ENCODE peak calls at places on chromosome 2, in six cellular contexts. One of them, this sample, is unnamed.

GRCh38 chr2:61262699-61263098 is 100.7 kb downstream of the C2orf74 start:
- DNase-seq in left ventricle myocardium inferior: no peak
- DNase-seq in MM.1S: no peak
- DNase-seq in CD4-positive, CD25-positive, alpha-beta regulatory T cell: no peak
- DNase-seq in GM23248: peak; percentile 14
- DNase-seq in kidney: no peak
- DNase-seq in this sample: peak; percentile 36

GRCh38 chr2:150619607-150620330 is 132.3 kb upstream of the RND3 start:
- DNase-seq in left ventricle myocardium inferior: no peak
- DNase-seq in MM.1S: no peak
- DNase-seq in CD4-positive, CD25-positive, alpha-beta regulatory T cell: no peak
- DNase-seq in GM23248: peak; percentile 80
- DNase-seq in kidney: peak; percentile 39
- DNase-seq in this sample: peak; percentile 59

GRCh38 chr2:241867776-241868420 is 1.6 kb upstream of the RTP5 start:
- DNase-seq in left ventricle myocardium inferior: peak; percentile 13
- DNase-seq in MM.1S: no peak
- DNase-seq in CD4-positive, CD25-positive, alpha-beta regulatory T cell: peak; percentile 30
- DNase-seq in GM23248: peak; percentile 17
- DNase-seq in kidney: peak; percentile 74
- DNase-seq in this sample: no peak

GRCh38 chr2:180653481-180653880 is 326.9 kb upstream of the UBE2E3 start:
- DNase-seq in left ventricle myocardium inferior: no peak
- DNase-seq in MM.1S: no peak
- DNase-seq in CD4-positive, CD25-positive, alpha-beta regulatory T cell: no peak
- DNase-seq in GM23248: no peak
- DNase-seq in kidney: no peak
- DNase-seq in this sample: no peak

GRCh38 chr2:45930396-45930792 is 278.9 kb downstream of the PRKCE start:
- DNase-seq in left ventricle myocardium inferior: no peak
- DNase-seq in MM.1S: no peak
- DNase-seq in CD4-positive, CD25-positive, alpha-beta regulatory T cell: no peak
- DNase-seq in GM23248: peak; percentile 64
- DNase-seq in kidney: no peak
- DNase-seq in this sample: no peak

GRCh38 chr2:33497177-33497787 is 20.8 kb downstream of the RASGRP3 start:
- DNase-seq in left ventricle myocardium inferior: no peak
- DNase-seq in MM.1S: peak; percentile 91
- DNase-seq in CD4-positive, CD25-positive, alpha-beta regulatory T cell: peak; percentile 30
- DNase-seq in GM23248: no peak
- DNase-seq in kidney: no peak
- DNase-seq in this sample: no peak

GRCh38 chr2:238027591-238028415 is 33.0 kb upstream of the SCLY start:
- DNase-seq in left ventricle myocardium inferior: no peak
- DNase-seq in MM.1S: no peak
- DNase-seq in CD4-positive, CD25-positive, alpha-beta regulatory T cell: no peak
- DNase-seq in GM23248: no peak
- DNase-seq in kidney: no peak
- DNase-seq in this sample: no peak

GRCh38 chr2:40434638-40435296 is 17.1 kb downstream of the SLC8A1 start:
- DNase-seq in left ventricle myocardium inferior: no peak
- DNase-seq in MM.1S: no peak
- DNase-seq in CD4-positive, CD25-positive, alpha-beta regulatory T cell: no peak
- DNase-seq in GM23248: peak; percentile 96
- DNase-seq in kidney: no peak
- DNase-seq in this sample: peak; percentile 90

GRCh38 chr2:100813527-100813926 is 6.4 kb upstream of the NPAS2 start:
- DNase-seq in left ventricle myocardium inferior: no peak
- DNase-seq in MM.1S: peak; percentile 46
- DNase-seq in CD4-positive, CD25-positive, alpha-beta regulatory T cell: no peak
- DNase-seq in GM23248: peak; percentile 81
- DNase-seq in kidney: no peak
- DNase-seq in this sample: peak; percentile 67

GRCh38 chr2:183105402-183106134 is 18.7 kb upstream of the NUP35 start:
- DNase-seq in left ventricle myocardium inferior: no peak
- DNase-seq in MM.1S: no peak
- DNase-seq in CD4-positive, CD25-positive, alpha-beta regulatory T cell: no peak
- DNase-seq in GM23248: peak; percentile 42
- DNase-seq in kidney: no peak
- DNase-seq in this sample: peak; percentile 8

GRCh38 chr2:119771331-119771730 is 11.6 kb downstream of the PTPN4 start:
- DNase-seq in left ventricle myocardium inferior: no peak
- DNase-seq in MM.1S: no peak
- DNase-seq in CD4-positive, CD25-positive, alpha-beta regulatory T cell: no peak
- DNase-seq in GM23248: no peak
- DNase-seq in kidney: no peak
- DNase-seq in this sample: no peak

GRCh38 chr2:119472749-119473148 is 41.1 kb downstream of the TMEM37 start:
- DNase-seq in left ventricle myocardium inferior: no peak
- DNase-seq in MM.1S: no peak
- DNase-seq in CD4-positive, CD25-positive, alpha-beta regulatory T cell: no peak
- DNase-seq in GM23248: no peak
- DNase-seq in kidney: no peak
- DNase-seq in this sample: no peak

GRCh38 chr2:208363485-208363884 is 43.1 kb upstream of the PTH2R start:
- DNase-seq in left ventricle myocardium inferior: no peak
- DNase-seq in MM.1S: no peak
- DNase-seq in CD4-positive, CD25-positive, alpha-beta regulatory T cell: no peak
- DNase-seq in GM23248: peak; percentile 82
- DNase-seq in kidney: no peak
- DNase-seq in this sample: peak; percentile 63

GRCh38 chr2:173588931-173589369 is 234.3 kb downstream of the CDCA7 start:
- DNase-seq in left ventricle myocardium inferior: no peak
- DNase-seq in MM.1S: no peak
- DNase-seq in CD4-positive, CD25-positive, alpha-beta regulatory T cell: no peak
- DNase-seq in GM23248: no peak
- DNase-seq in kidney: no peak
- DNase-seq in this sample: peak; percentile 12

GRCh38 chr2:200005675-200006074 is 50.3 kb downstream of the MAIP1 start:
- DNase-seq in left ventricle myocardium inferior: no peak
- DNase-seq in MM.1S: no peak
- DNase-seq in CD4-positive, CD25-positive, alpha-beta regulatory T cell: no peak
- DNase-seq in GM23248: no peak
- DNase-seq in kidney: no peak
- DNase-seq in this sample: no peak

GRCh38 chr2:205273627-205274026 is 408.7 kb upstream of the NRP2 start:
- DNase-seq in left ventricle myocardium inferior: no peak
- DNase-seq in MM.1S: no peak
- DNase-seq in CD4-positive, CD25-positive, alpha-beta regulatory T cell: no peak
- DNase-seq in GM23248: no peak
- DNase-seq in kidney: no peak
- DNase-seq in this sample: no peak

GRCh38 chr2:146952691-146953090 is 892.1 kb upstream of the ACVR2A start:
- DNase-seq in left ventricle myocardium inferior: no peak
- DNase-seq in MM.1S: no peak
- DNase-seq in CD4-positive, CD25-positive, alpha-beta regulatory T cell: no peak
- DNase-seq in GM23248: no peak
- DNase-seq in kidney: no peak
- DNase-seq in this sample: no peak

GRCh38 chr2:157194097-157194688 is 63.3 kb upstream of the GALNT5 start:
- DNase-seq in left ventricle myocardium inferior: no peak
- DNase-seq in MM.1S: peak; percentile 78
- DNase-seq in CD4-positive, CD25-positive, alpha-beta regulatory T cell: peak; percentile 23
- DNase-seq in GM23248: peak; percentile 80
- DNase-seq in kidney: no peak
- DNase-seq in this sample: peak; percentile 67

GRCh38 chr2:41879367-41879871 is 168.4 kb upstream of the PKDCC start:
- DNase-seq in left ventricle myocardium inferior: no peak
- DNase-seq in MM.1S: no peak
- DNase-seq in CD4-positive, CD25-positive, alpha-beta regulatory T cell: no peak
- DNase-seq in GM23248: no peak
- DNase-seq in kidney: no peak
- DNase-seq in this sample: no peak

GRCh38 chr2:41878726-41879366 is 169.0 kb upstream of the PKDCC start:
- DNase-seq in left ventricle myocardium inferior: no peak
- DNase-seq in MM.1S: no peak
- DNase-seq in CD4-positive, CD25-positive, alpha-beta regulatory T cell: no peak
- DNase-seq in GM23248: no peak
- DNase-seq in kidney: peak; percentile 78
- DNase-seq in this sample: no peak

GRCh38 chr2:41881249-41881648 is 166.6 kb upstream of the PKDCC start:
- DNase-seq in left ventricle myocardium inferior: no peak
- DNase-seq in MM.1S: no peak
- DNase-seq in CD4-positive, CD25-positive, alpha-beta regulatory T cell: no peak
- DNase-seq in GM23248: no peak
- DNase-seq in kidney: no peak
- DNase-seq in this sample: no peak

GRCh38 chr2:41878056-41878455 is 169.8 kb upstream of the PKDCC start:
- DNase-seq in left ventricle myocardium inferior: no peak
- DNase-seq in MM.1S: no peak
- DNase-seq in CD4-positive, CD25-positive, alpha-beta regulatory T cell: no peak
- DNase-seq in GM23248: no peak
- DNase-seq in kidney: no peak
- DNase-seq in this sample: no peak

DNA sequence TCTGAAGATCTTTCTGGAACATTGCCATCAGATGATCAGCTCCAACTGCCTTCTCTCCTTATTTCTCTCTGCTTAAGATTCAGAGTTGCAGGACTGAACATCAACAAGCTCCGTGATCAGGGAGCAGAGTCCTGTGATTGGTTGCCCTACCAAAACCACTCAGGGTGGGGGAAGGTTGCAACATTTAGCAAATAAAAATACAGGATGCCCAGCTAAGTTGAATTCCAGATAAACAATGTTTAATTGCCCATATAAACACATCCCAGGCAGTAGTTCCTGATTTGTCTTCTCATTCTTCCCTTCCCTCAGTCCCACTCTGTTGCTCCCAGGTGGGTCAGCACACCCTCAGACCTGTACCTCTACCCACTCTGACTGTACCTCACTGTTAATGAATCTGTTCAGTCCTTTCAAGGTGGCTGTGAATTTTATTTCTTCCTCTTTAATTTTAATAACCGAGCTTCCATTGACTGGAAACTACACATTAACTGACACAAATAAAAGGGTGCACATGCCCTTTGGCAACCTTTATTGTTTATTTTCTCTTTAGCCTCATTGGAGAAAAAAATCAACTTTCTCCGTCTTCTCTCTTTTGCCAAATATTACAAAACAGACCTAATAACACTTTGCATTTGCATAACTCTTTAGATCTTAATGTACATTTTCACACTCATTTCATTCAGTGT is 167.1 kb upstream of the PKDCC start:
- DNase-seq in left ventricle myocardium inferior: no peak
- DNase-seq in MM.1S: no peak
- DNase-seq in CD4-positive, CD25-positive, alpha-beta regulatory T cell: no peak
- DNase-seq in GM23248: no peak
- DNase-seq in kidney: no peak
- DNase-seq in this sample: no peak
- H3K4me3 ChIP-seq in left ventricle myocardium inferior: no peak overlapping the region
- H3K4me3 ChIP-seq in MM.1S: no peak overlapping the region
- H3K4me3 ChIP-seq in CD4-positive, CD25-positive, alpha-beta regulatory T cell: no peak overlapping the region
- H3K4me3 ChIP-seq in GM23248: no peak overlapping the region
- H3K4me3 ChIP-seq in kidney: no peak overlapping the region
- H3K4me3 ChIP-seq in this sample: no peak overlapping the region

DNA sequence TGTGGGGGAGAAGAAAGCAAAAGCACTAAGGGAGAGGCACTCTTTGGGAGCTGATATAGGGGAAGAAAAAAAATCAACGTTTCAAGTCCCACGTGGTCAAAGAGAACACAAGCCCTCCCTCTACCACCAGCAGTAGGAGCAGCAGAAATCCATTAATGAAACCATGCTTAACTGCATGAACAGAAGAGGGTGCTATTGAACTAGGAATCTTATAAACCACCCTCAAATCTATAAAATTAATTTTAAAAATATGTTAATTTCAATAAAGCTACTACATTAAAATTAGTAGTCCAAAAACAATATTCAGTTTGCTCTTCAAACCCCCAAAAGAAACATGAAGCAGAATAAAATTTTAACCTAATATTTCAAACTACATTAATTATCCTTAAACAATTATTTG is 147.8 kb downstream of the TMEM18 start:
- DNase-seq in left ventricle myocardium inferior: no peak
- DNase-seq in MM.1S: no peak
- DNase-seq in CD4-positive, CD25-positive, alpha-beta regulatory T cell: no peak
- DNase-seq in GM23248: peak; percentile 44
- DNase-seq in kidney: no peak
- DNase-seq in this sample: peak; percentile 33
- H3K27ac ChIP-seq in left ventricle myocardium inferior: no peak overlapping the region
- H3K27ac ChIP-seq in MM.1S: no peak overlapping the region
- H3K27ac ChIP-seq in CD4-positive, CD25-positive, alpha-beta regulatory T cell: no peak overlapping the region
- H3K27ac ChIP-seq in GM23248: no peak overlapping the region
- H3K27ac ChIP-seq in kidney: no peak overlapping the region
- H3K27ac ChIP-seq in this sample: no peak overlapping the region

GRCh38 chr2:230578106-230578505 is 134.5 kb upstream of the CAB39 start:
- DNase-seq in left ventricle myocardium inferior: no peak
- DNase-seq in MM.1S: no peak
- DNase-seq in CD4-positive, CD25-positive, alpha-beta regulatory T cell: no peak
- DNase-seq in GM23248: no peak
- DNase-seq in kidney: no peak
- DNase-seq in this sample: no peak

GRCh38 chr2:230589025-230589424 is 123.6 kb upstream of the CAB39 start:
- DNase-seq in left ventricle myocardium inferior: no peak
- DNase-seq in MM.1S: no peak
- DNase-seq in CD4-positive, CD25-positive, alpha-beta regulatory T cell: no peak
- DNase-seq in GM23248: no peak
- DNase-seq in kidney: no peak
- DNase-seq in this sample: no peak

GRCh38 chr2:230582851-230583283 is 129.8 kb upstream of the CAB39 start:
- DNase-seq in left ventricle myocardium inferior: no peak
- DNase-seq in MM.1S: no peak
- DNase-seq in CD4-positive, CD25-positive, alpha-beta regulatory T cell: no peak
- DNase-seq in GM23248: no peak
- DNase-seq in kidney: no peak
- DNase-seq in this sample: peak; percentile 64

GRCh38 chr2:230586328-230586982 is 126.2 kb upstream of the CAB39 start:
- DNase-seq in left ventricle myocardium inferior: no peak
- DNase-seq in MM.1S: no peak
- DNase-seq in CD4-positive, CD25-positive, alpha-beta regulatory T cell: no peak
- DNase-seq in GM23248: no peak
- DNase-seq in kidney: no peak
- DNase-seq in this sample: no peak

GRCh38 chr2:230583593-230583992 is 129.0 kb upstream of the CAB39 start:
- DNase-seq in left ventricle myocardium inferior: no peak
- DNase-seq in MM.1S: no peak
- DNase-seq in CD4-positive, CD25-positive, alpha-beta regulatory T cell: no peak
- DNase-seq in GM23248: no peak
- DNase-seq in kidney: no peak
- DNase-seq in this sample: no peak
- H3K4me3 ChIP-seq in left ventricle myocardium inferior: no peak overlapping the region
- H3K4me3 ChIP-seq in MM.1S: no peak overlapping the region
- H3K4me3 ChIP-seq in CD4-positive, CD25-positive, alpha-beta regulatory T cell: no peak overlapping the region
- H3K4me3 ChIP-seq in GM23248: no peak overlapping the region
- H3K4me3 ChIP-seq in kidney: no peak overlapping the region
- H3K4me3 ChIP-seq in this sample: no peak overlapping the region

GRCh38 chr2:110853516-110853915 is 121.1 kb downstream of the ACOXL start:
- DNase-seq in left ventricle myocardium inferior: no peak
- DNase-seq in MM.1S: peak; percentile 32
- DNase-seq in CD4-positive, CD25-positive, alpha-beta regulatory T cell: peak; percentile 42
- DNase-seq in GM23248: peak; percentile 45
- DNase-seq in kidney: no peak
- DNase-seq in this sample: peak; percentile 27

GRCh38 chr2:110851531-110851930 is 119.2 kb downstream of the ACOXL start:
- DNase-seq in left ventricle myocardium inferior: no peak
- DNase-seq in MM.1S: no peak
- DNase-seq in CD4-positive, CD25-positive, alpha-beta regulatory T cell: no peak
- DNase-seq in GM23248: no peak
- DNase-seq in kidney: no peak
- DNase-seq in this sample: no peak

GRCh38 chr2:110854355-110855081 is 122.1 kb downstream of the ACOXL start:
- DNase-seq in left ventricle myocardium inferior: no peak
- DNase-seq in MM.1S: no peak
- DNase-seq in CD4-positive, CD25-positive, alpha-beta regulatory T cell: no peak
- DNase-seq in GM23248: peak; percentile 6
- DNase-seq in kidney: no peak
- DNase-seq in this sample: no peak

GRCh38 chr2:110852541-110853263 is 120.3 kb downstream of the ACOXL start:
- DNase-seq in left ventricle myocardium inferior: no peak
- DNase-seq in MM.1S: no peak
- DNase-seq in CD4-positive, CD25-positive, alpha-beta regulatory T cell: peak; percentile 43
- DNase-seq in GM23248: peak; percentile 9
- DNase-seq in kidney: no peak
- DNase-seq in this sample: no peak

GRCh38 chr2:110852051-110852450 is 119.7 kb downstream of the ACOXL start:
- DNase-seq in left ventricle myocardium inferior: no peak
- DNase-seq in MM.1S: no peak
- DNase-seq in CD4-positive, CD25-positive, alpha-beta regulatory T cell: no peak
- DNase-seq in GM23248: no peak
- DNase-seq in kidney: no peak
- DNase-seq in this sample: no peak
- H3K27ac ChIP-seq in left ventricle myocardium inferior: no peak overlapping the region
- H3K27ac ChIP-seq in MM.1S: no peak overlapping the region
- H3K27ac ChIP-seq in CD4-positive, CD25-positive, alpha-beta regulatory T cell: peak overlapping the region; percentile 68
- H3K27ac ChIP-seq in GM23248: no peak overlapping the region
- H3K27ac ChIP-seq in kidney: no peak overlapping the region
- H3K27ac ChIP-seq in this sample: no peak overlapping the region